ENCODE peak calls at places on chromosomes 2 and 18, in six cellular contexts. B, G, F, R, W and E are unnamed samples.

GRCh38 chr2:58919316-58919715 is 678.2 kb upstream of the FANCL start:
- DNase-seq in R (no peak), B (no peak), W (no peak), F (no peak), G (no peak), E (no peak)

GRCh38 chr18:42182728-42183700 is 228.0 kb downstream of the PIK3C3 start:
- DNase-seq in R (no peak), F (no peak), W (no peak), G (no peak), B (no peak), E (peak)

GRCh38 chr2:241153616-241154015 is 3.3 kb downstream of the PPP1R7 start:
- DNase-seq in F (no peak), G (peak), B (no peak), R (no peak), W (no peak), E (peak)

GRCh38 chr2:127661072-127661618 is 14.2 kb downstream of the LIMS2 start:
- DNase-seq in B (peak), R (no peak), W (no peak), F (no peak), G (peak), E (peak)

GRCh38 chr2:138183700-138184099 is 219.4 kb downstream of the HNMT start:
- DNase-seq in B (no peak), G (no peak), W (no peak), R (no peak), F (no peak), E (no peak)

GRCh38 chr18:3594760-3595241 is 144.8 kb downstream of the TGIF1 start:
- DNase-seq in G (peak), W (no peak), F (no peak), B (peak), R (no peak), E (peak)

GRCh38 chr2:163735692-163736432 is at the start of gene FIGN:
- DNase-seq in G (peak), R (peak), W (peak), B (peak), F (peak), E (peak)

GRCh38 chr2:96642564-96643350 is at the start of gene FER1L5:
- DNase-seq in R (peak), B (no peak), G (peak), F (peak), W (peak), E (peak)

GRCh38 chr2:27956895-27957294 is 66.4 kb downstream of the BABAM2 start:
- DNase-seq in R (no peak), B (peak), F (no peak), W (no peak), G (peak), E (peak)

GRCh38 chr18:61967242-61967891 is 74.6 kb upstream of the RNF152 start:
- DNase-seq in W (no peak), G (no peak), F (no peak), R (no peak), B (no peak), E (no peak)

GRCh38 chr2:226031078-226031937 is 631.8 kb downstream of the NYAP2 start:
- DNase-seq in R (peak), G (peak), W (peak), B (peak), F (peak), E (peak)

GRCh38 chr2:45293182-45293581 is 283.9 kb upstream of the SIX2 start:
- DNase-seq in W (no peak), G (peak), R (no peak), B (no peak), F (no peak), E (no peak)

GRCh38 chr2:236498369-236498768 is 71.3 kb upstream of the ACKR3 start:
- DNase-seq in G (peak), F (no peak), R (no peak), W (no peak), B (peak), E (peak)

GRCh38 chr18:52312321-52312720 is 27.7 kb upstream of the DCC start:
- DNase-seq in B (no peak), R (no peak), W (no peak), G (no peak), F (no peak), E (no peak)

GRCh38 chr2:99680946-99681345 is 191.1 kb upstream of the REV1 start:
- DNase-seq in R (no peak), G (peak), W (no peak), B (no peak), F (no peak), E (peak)

GRCh38 chr18:47754311-47755101 is 176.0 kb downstream of the SMAD2 start:
- DNase-seq in W (peak), F (peak), G (no peak), B (peak), R (peak), E (no peak)

GRCh38 chr2:239881031-239881471 is 144.1 kb downstream of the NDUFA10 start:
- DNase-seq in B (no peak), R (no peak), G (no peak), F (no peak), W (peak), E (no peak)

GRCh38 chr2:48145845-48146452 is 239.7 kb upstream of the FBXO11 start:
- DNase-seq in G (peak), B (no peak), R (no peak), W (no peak), F (no peak), E (peak)
- H2AFZ ChIP-seq in G (peak), B (no peak), R (peak), W (peak), F (peak), E (peak)

GRCh38 chr2:85502720-85503119 is 36.2 kb upstream of the MAT2A start:
- DNase-seq in G (no peak), W (no peak), B (no peak), F (no peak), R (no peak), E (no peak)
- H3K4me2 ChIP-seq in G (no peak), W (no peak), B (no peak), F (no peak), R (no peak), E (no peak)

GRCh38 chr2:117068371-117068770 is 746.1 kb upstream of the DDX18 start:
- DNase-seq in B (no peak), W (no peak), G (no peak), F (no peak), R (no peak), E (no peak)
- H3K23ac ChIP-seq in B (no peak), W (no peak), G (no peak), F (no peak), R (no peak), E (no peak)

DNA sequence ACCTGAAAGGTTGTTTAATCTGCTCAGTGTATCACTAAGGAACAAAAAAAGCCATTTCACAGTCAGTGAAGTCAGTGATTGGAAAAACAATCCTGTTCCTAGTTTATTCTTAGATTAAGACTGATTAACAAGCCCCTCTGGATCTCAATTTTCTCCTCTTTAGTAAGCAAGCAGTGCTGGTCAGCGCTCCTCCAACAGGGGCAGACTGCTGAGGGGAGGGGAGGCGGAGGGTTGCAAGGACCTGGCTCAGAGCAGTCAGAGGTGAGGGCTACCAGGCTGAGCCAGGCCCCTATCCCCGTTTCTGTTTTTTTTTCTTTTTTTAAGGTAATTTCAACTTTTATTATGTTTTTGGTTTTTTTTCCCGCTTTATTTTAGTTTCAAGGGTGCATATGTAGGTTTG is 24.7 kb upstream of the KCNS3 start:
- DNase-seq in B (no peak), F (no peak), W (peak), G (no peak), R (no peak), E (no peak)
- H2AFZ ChIP-seq in B (no peak), F (no peak), W (no peak), G (no peak), R (no peak), E (no peak)